ENCODE peak calls at places on chromosomes 13 and 19, in seven cellular contexts. I is BJ; P is NCI-H748 treated with DMSO at 0.1 percent for 48 hours; Z is retinal pigment epithelial cell; Q is CD4-positive, alpha-beta T cell; N is left lobe of liver; R is activated naive CD4-positive, alpha-beta T cell treated with anti-CD3 and anti-CD28 coated beads for 36 hours. X is an unnamed sample.

GRCh38 chr13:21673592-21674270 is 2.9 kb downstream of the FGF9 start:
- DNase-seq in R (peak), Z (no peak), N (peak), I (no peak), Q (peak), P (peak), X (peak)

GRCh38 chr19:40205760-40206159 is 12.4 kb downstream of the TTC9B start:
- DNase-seq in I (no peak), N (no peak), Q (no peak), R (no peak), P (no peak), Z (no peak), X (no peak)

GRCh38 chr13:76331948-76332712 is 554.1 kb downstream of the KCTD12 start:
- DNase-seq in Q (no peak), R (no peak), P (no peak), I (no peak), N (no peak), Z (peak), X (no peak)

GRCh38 chr13:99873832-99874430 is 97.6 kb downstream of the ZIC5 start:
- DNase-seq in Q (no peak), R (no peak), P (no peak), I (no peak), Z (no peak), N (no peak), X (no peak)

GRCh38 chr13:95455782-95456181 is 96.7 kb upstream of the CLDN10 start:
- DNase-seq in Q (no peak), R (no peak), N (no peak), Z (no peak), I (no peak), P (no peak), X (no peak)

GRCh38 chr19:48506138-48506733 is 5.4 kb downstream of the LMTK3 start:
- DNase-seq in Q (no peak), I (no peak), P (peak), N (no peak), R (no peak), Z (no peak), X (no peak)

GRCh38 chr19:49691243-49692101 is 556 bp downstream of the CPT1C start:
- DNase-seq in R (peak), P (peak), N (no peak), Z (no peak), I (no peak), Q (no peak), X (no peak)

GRCh38 chr13:112506046-112506445 is 81.9 kb downstream of the TUBGCP3 start:
- DNase-seq in R (no peak), Q (no peak), N (no peak), I (no peak), Z (no peak), P (no peak), X (no peak)

GRCh38 chr19:40365613-40366401 is 17.3 kb downstream of the PLD3 start:
- DNase-seq in R (peak), Z (no peak), P (no peak), Q (peak), N (no peak), I (no peak), X (no peak)

GRCh38 chr19:615619-616018 is 17.7 kb downstream of the POLRMT start:
- DNase-seq in I (no peak), P (no peak), N (no peak), Z (no peak), R (no peak), Q (no peak), X (peak)

GRCh38 chr19:49954092-49954825 is 6.7 kb downstream of the SIGLEC11 start:
- DNase-seq in Z (no peak), R (no peak), P (no peak), N (no peak), Q (no peak), I (no peak), X (no peak)

GRCh38 chr13:81872581-81872980 is 1531.7 kb upstream of the SPRY2 start:
- DNase-seq in N (no peak), Q (no peak), I (no peak), R (no peak), P (peak), Z (no peak), X (no peak)

GRCh38 chr13:105139380-105140285 is 1395.8 kb downstream of the EFNB2 start:
- DNase-seq in N (peak), Z (no peak), P (peak), Q (peak), R (peak), I (no peak), X (peak)

GRCh38 chr19:53982056-53982455 is 9.4 kb upstream of the CACNG6 start:
- DNase-seq in P (no peak), R (no peak), Z (no peak), N (no peak), Q (no peak), I (no peak), X (no peak)

GRCh38 chr13:32409561-32410440 is 18.1 kb downstream of the N4BP2L1 start:
- DNase-seq in P (peak), Z (no peak), N (peak), Q (no peak), R (no peak), I (no peak), X (peak)

GRCh38 chr19:10122066-10122465 is 2.4 kb upstream of the EIF3G start:
- DNase-seq in Q (no peak), R (no peak), N (no peak), Z (no peak), P (no peak), I (peak), X (no peak)

GRCh38 chr13:33140161-33140560 is 123.9 kb downstream of the KL start:
- DNase-seq in N (no peak), Q (no peak), R (no peak), I (no peak), Z (no peak), P (no peak), X (no peak)

GRCh38 chr19:40445006-40445312 is 824 bp upstream of the SERTAD3 start:
- DNase-seq in N (no peak), P (no peak), Q (no peak), Z (no peak), R (no peak), I (no peak), X (no peak)

GRCh38 chr19:7488736-7489353 is at the start of gene PEX11G:
- DNase-seq in Q (peak), P (peak), Z (peak), N (peak), R (peak), I (peak), X (peak)

GRCh38 chr19:31742249-31742648 is 393.0 kb upstream of the TSHZ3 start:
- DNase-seq in Q (no peak), P (no peak), Z (no peak), I (no peak), N (no peak), R (no peak), X (no peak)

GRCh38 chr19:19053508-19054314 is 10.1 kb upstream of the SLC25A42 start:
- DNase-seq in I (no peak), Z (no peak), R (peak), N (peak), P (no peak), Q (peak), X (peak)

GRCh38 chr19:41219924-41220567 is 1.0 kb downstream of the AXL start:
- DNase-seq in N (no peak), Z (no peak), I (no peak), R (no peak), P (no peak), Q (no peak), X (no peak)

GRCh38 chr19:50315773-50316448 is 13.3 kb downstream of the KCNC3 start:
- DNase-seq in P (peak), Q (no peak), Z (no peak), R (peak), N (no peak), I (no peak), X (no peak)

GRCh38 chr13:52600666-52601065 is 41.6 kb upstream of the HNRNPA1L2 start:
- DNase-seq in R (no peak), Z (no peak), P (no peak), N (no peak), I (no peak), Q (no peak), X (no peak)

GRCh38 chr19:3509566-3509989 is 3.5 kb downstream of the FZR1 start:
- DNase-seq in R (peak), Z (peak), I (no peak), P (no peak), Q (no peak), N (no peak), X (no peak)

GRCh38 chr19:10431254-10431942 is 11.1 kb downstream of the PDE4A start:
- DNase-seq in I (no peak), Z (no peak), Q (peak), R (peak), P (no peak), N (no peak), X (no peak)

GRCh38 chr13:43154083-43154739 is 130.8 kb downstream of the DNAJC15 start:
- DNase-seq in P (no peak), Q (no peak), I (no peak), Z (no peak), N (no peak), R (no peak), X (no peak)

GRCh38 chr13:98222081-98222554 is 45.0 kb upstream of the RNF113B start:
- DNase-seq in N (no peak), I (no peak), Z (no peak), Q (no peak), R (no peak), P (no peak), X (no peak)